ENCODE peak calls at places on chromosome 20, in nine cellular contexts. I is SW 1271; F is effector CD4-positive, alpha-beta T cell; W is foreskin fibroblast; E is choroid plexus epithelial cell; C is activated CD8-positive, alpha-beta memory T cell treated with anti-CD3 and anti-CD28 coated beads, Interleukin-2, amount 50 U/mL, for 48 hours; V is Calu3; D is stimulated activated CD4-positive, alpha-beta T cell treated with anti-CD3 and anti-CD28 coated beads, Interleukin-4, amount 100 ng/mL, for 24 hours; P is GM20000. S is an unnamed sample.

GRCh38 chr20:20452254-20452676 is 84.4 kb downstream of the INSM1 start:
- DNase-seq in I (no peak), F (peak), W (peak), E (peak), C (peak), V (no peak), D (peak), P (peak), S (peak)

GRCh38 chr20:63978319-63979220 is 872 bp downstream of the SAMD10 start:
- DNase-seq in I (peak), F (no peak), W (no peak), E (peak), C (peak), V (peak), D (peak), P (peak), S (peak)

GRCh38 chr20:10984294-10984693 is 310.5 kb upstream of the JAG1 start:
- DNase-seq in I (no peak), F (no peak), W (no peak), E (no peak), C (no peak), V (no peak), D (no peak), P (no peak), S (no peak)

GRCh38 chr20:54025166-54025835 is 45.1 kb downstream of the BCAS1 start:
- DNase-seq in I (no peak), F (no peak), W (no peak), E (no peak), C (no peak), V (no peak), D (no peak), P (no peak), S (no peak)

GRCh38 chr20:63520939-63521601 is 505 bp downstream of the PPDPF start:
- DNase-seq in I (no peak), F (peak), W (peak), E (peak), C (peak), V (peak), D (peak), P (peak), S (peak)

GRCh38 chr20:16729565-16730460 is at the start of gene SNRPB2:
- DNase-seq in I (peak), F (peak), W (peak), E (peak), C (peak), V (peak), D (peak), P (peak), S (peak)

GRCh38 chr20:43839793-43840199 is 74.9 kb upstream of the TOX2 start:
- DNase-seq in I (no peak), F (no peak), W (no peak), E (no peak), C (peak), V (no peak), D (no peak), P (peak), S (no peak)

GRCh38 chr20:1663917-1664316 is 6.3 kb upstream of the SIRPG start:
- DNase-seq in I (no peak), F (no peak), W (peak), E (peak), C (no peak), V (no peak), D (no peak), P (no peak), S (no peak)

GRCh38 chr20:3995067-3995748 is 20.1 kb downstream of the RNF24 start:
- DNase-seq in I (no peak), F (no peak), W (no peak), E (peak), C (peak), V (no peak), D (no peak), P (no peak), S (peak)

GRCh38 chr20:25084616-25085187 is 2.8 kb upstream of the VSX1 start:
- DNase-seq in I (no peak), F (no peak), W (no peak), E (no peak), C (peak), V (no peak), D (no peak), P (no peak), S (peak)

GRCh38 chr20:58718729-58719128 is 26.1 kb downstream of the NPEPL1 start:
- DNase-seq in I (no peak), F (no peak), W (no peak), E (no peak), C (no peak), V (no peak), D (no peak), P (no peak), S (no peak)

S was measured in stimulated activated naive CD8-positive, alpha-beta T cell treated with anti-CD3 and anti-CD28 coated beads, Interleukin-15, Interleukin-2, amounts not matched to agents 100 U/mL and 50 U/mL, for 24 hours.